ENCODE peak calls at places on chromosomes 5 and 9, in six cellular contexts. H is adipocyte; Y is lung; E is tibial artery; C is CD8-positive, alpha-beta memory T cell; M is Peyer's patch. L is an unnamed sample.

GRCh38 chr5:87195616-87196015 is 72.1 kb upstream of the RASA1 start:
- DNase-seq in H (peak; percentile 18), Y (no peak), E (no peak), C (no peak), M (no peak), L (no peak)

GRCh38 chr5:71954329-71954728 is 152.9 kb upstream of the MAP1B start:
- DNase-seq in H (no peak), Y (no peak), E (no peak), C (no peak), M (no peak), L (no peak)

GRCh38 chr9:34457266-34458012 is 931 bp downstream of the FAM219A start:
- DNase-seq in H (peak; percentile 91), Y (peak; percentile 48), E (peak; percentile 67), C (peak; percentile 50), M (no peak), L (peak; percentile 80)

GRCh38 chr5:96146675-96147074 is 185.0 kb upstream of the ELL2 start:
- DNase-seq in H (peak; percentile 76), Y (no peak), E (no peak), C (no peak), M (no peak), L (no peak)

GRCh38 chr5:136518814-136519213 is 153.5 kb upstream of the TRPC7 start:
- DNase-seq in H (no peak), Y (no peak), E (no peak), C (no peak), M (no peak), L (no peak)

GRCh38 chr5:81724108-81724507 is 26.8 kb downstream of the SSBP2 start:
- DNase-seq in H (no peak), Y (no peak), E (no peak), C (no peak), M (no peak), L (no peak)

GRCh38 chr5:57505640-57506039 is 23.0 kb upstream of the ACTBL2 start:
- DNase-seq in H (no peak), Y (no peak), E (no peak), C (no peak), M (no peak), L (no peak)

GRCh38 chr9:102507044-102507687 is 488.0 kb upstream of the CYLC2 start:
- DNase-seq in H (no peak), Y (no peak), E (no peak), C (no peak), M (no peak), L (no peak)

GRCh38 chr5:105230516-105230915 is 1667.9 kb upstream of the NUDT12 start:
- DNase-seq in H (no peak), Y (no peak), E (no peak), C (no peak), M (no peak), L (no peak)

GRCh38 chr5:107916731-107917725 is 246.3 kb upstream of the EFNA5 start:
- DNase-seq in H (no peak), Y (no peak), E (no peak), C (no peak), M (no peak), L (no peak)

GRCh38 chr5:14400085-14400484 is 181.5 kb upstream of the OTULINL start:
- DNase-seq in H (peak; percentile 28), Y (no peak), E (no peak), C (no peak), M (no peak), L (no peak)

GRCh38 chr9:111253742-111254437 is 76.1 kb downstream of the OR2K2 start:
- DNase-seq in H (no peak), Y (no peak), E (no peak), C (no peak), M (no peak), L (no peak)

GRCh38 chr5:109354761-109355160 is 55.0 kb downstream of the PJA2 start:
- DNase-seq in H (no peak), Y (no peak), E (no peak), C (no peak), M (no peak), L (no peak)

GRCh38 chr9:81819859-81820546 is 108.2 kb upstream of the SPATA31D4 start:
- DNase-seq in H (peak; percentile 74), Y (no peak), E (no peak), C (no peak), M (no peak), L (no peak)

GRCh38 chr9:4973246-4973645 is 11.8 kb upstream of the JAK2 start:
- DNase-seq in H (no peak), Y (no peak), E (no peak), C (no peak), M (no peak), L (no peak)

GRCh38 chr5:138470322-138471285 is 5.3 kb downstream of the EGR1 start:
- DNase-seq in H (no peak), Y (no peak), E (no peak), C (no peak), M (no peak), L (peak; percentile 80)

GRCh38 chr9:131621551-131622321 is 76.4 kb downstream of the PRRT1B start:
- DNase-seq in H (no peak), Y (peak; percentile 33), E (no peak), C (no peak), M (peak; percentile 74), L (no peak)

GRCh38 chr9:76534031-76534430 is 75.0 kb downstream of the GCNT1 start:
- DNase-seq in H (peak; percentile 55), Y (no peak), E (no peak), C (no peak), M (no peak), L (no peak)

GRCh38 chr5:76582252-76583162 is 40.7 kb downstream of the F2RL2 start:
- DNase-seq in H (peak; percentile 29), Y (no peak), E (no peak), C (no peak), M (no peak), L (no peak)

GRCh38 chr9:33290994-33291397 is 680 bp downstream of the NFX1 start:
- DNase-seq in H (no peak), Y (no peak), E (no peak), C (no peak), M (no peak), L (no peak)

GRCh38 chr9:33294670-33295432 is 4.5 kb downstream of the NFX1 start:
- DNase-seq in H (no peak), Y (no peak), E (no peak), C (no peak), M (no peak), L (no peak)

GRCh38 chr9:33293782-33294181 is 3.5 kb downstream of the NFX1 start:
- DNase-seq in H (no peak), Y (no peak), E (no peak), C (no peak), M (no peak), L (no peak)

GRCh38 chr9:33297455-33297854 is 7.1 kb downstream of the NFX1 start:
- DNase-seq in H (no peak), Y (peak; percentile 38), E (peak; percentile 66), C (no peak), M (peak; percentile 84), L (no peak)

GRCh38 chr9:33295571-33295970 is 5.3 kb downstream of the NFX1 start:
- DNase-seq in H (no peak), Y (no peak), E (no peak), C (no peak), M (no peak), L (no peak)
- H3K4me3 ChIP-seq in H (no peak overlapping the region), Y (no peak overlapping the region), E (no peak overlapping the region), C (no peak overlapping the region), M (no peak overlapping the region), L (no peak overlapping the region)

DNA sequence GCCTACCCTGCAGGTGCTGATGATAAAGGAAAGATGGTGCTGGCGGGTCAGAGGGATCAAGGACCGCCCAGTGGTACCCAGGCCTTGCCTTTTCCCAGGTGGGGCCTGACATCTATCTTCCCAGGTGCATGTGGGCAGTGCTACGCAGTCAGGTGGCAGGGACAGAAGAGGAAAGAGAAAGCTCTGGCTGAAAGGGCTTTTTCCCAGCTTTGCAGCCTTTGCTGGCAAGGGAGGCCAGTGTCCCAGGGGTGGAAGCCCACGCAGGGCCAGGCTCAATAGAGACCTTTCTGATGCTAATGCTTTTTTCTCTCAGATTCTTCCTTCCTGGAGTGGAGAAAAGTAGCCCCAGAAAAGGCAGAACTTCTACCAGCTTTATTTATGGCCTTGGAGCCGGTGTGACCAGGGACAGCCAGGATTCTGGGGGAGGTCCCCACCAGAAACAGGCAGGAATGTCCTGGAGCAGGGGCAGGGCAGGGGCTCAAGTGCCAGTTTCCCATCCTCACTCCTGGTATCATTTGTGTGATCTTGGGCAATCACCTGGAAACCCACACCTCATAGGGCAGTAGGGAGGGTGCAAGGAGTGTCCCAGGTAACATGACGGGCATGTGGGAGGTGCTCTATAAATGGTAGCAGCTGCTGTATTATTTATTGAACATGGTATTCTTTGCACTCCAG is 36.9 kb downstream of the FABP6 start:
- DNase-seq in H (no peak), Y (no peak), E (no peak), C (no peak), M (no peak), L (no peak)
- H3K4me3 ChIP-seq in H (no peak overlapping the region), Y (no peak overlapping the region), E (no peak overlapping the region), C (no peak overlapping the region), M (no peak overlapping the region), L (no peak overlapping the region)

GRCh38 chr5:124887223-124887622 is 140.8 kb upstream of the ZNF608 start:
- DNase-seq in H (no peak), Y (no peak), E (no peak), C (no peak), M (no peak), L (no peak)

GRCh38 chr5:124889522-124889828 is 143.0 kb upstream of the ZNF608 start:
- DNase-seq in H (no peak), Y (no peak), E (no peak), C (no peak), M (no peak), L (no peak)

GRCh38 chr5:124888050-124888506 is 141.6 kb upstream of the ZNF608 start:
- DNase-seq in H (no peak), Y (no peak), E (no peak), C (no peak), M (no peak), L (no peak)

GRCh38 chr5:124889850-124890249 is 143.4 kb upstream of the ZNF608 start:
- DNase-seq in H (no peak), Y (no peak), E (no peak), C (no peak), M (no peak), L (no peak)

GRCh38 chr5:124888622-124889521 is 142.4 kb upstream of the ZNF608 start:
- DNase-seq in H (no peak), Y (no peak), E (no peak), C (no peak), M (no peak), L (no peak)
- H3K4me3 ChIP-seq in H (no peak overlapping the region), Y (no peak overlapping the region), E (no peak overlapping the region), C (no peak overlapping the region), M (no peak overlapping the region), L (no peak overlapping the region)

DNA sequence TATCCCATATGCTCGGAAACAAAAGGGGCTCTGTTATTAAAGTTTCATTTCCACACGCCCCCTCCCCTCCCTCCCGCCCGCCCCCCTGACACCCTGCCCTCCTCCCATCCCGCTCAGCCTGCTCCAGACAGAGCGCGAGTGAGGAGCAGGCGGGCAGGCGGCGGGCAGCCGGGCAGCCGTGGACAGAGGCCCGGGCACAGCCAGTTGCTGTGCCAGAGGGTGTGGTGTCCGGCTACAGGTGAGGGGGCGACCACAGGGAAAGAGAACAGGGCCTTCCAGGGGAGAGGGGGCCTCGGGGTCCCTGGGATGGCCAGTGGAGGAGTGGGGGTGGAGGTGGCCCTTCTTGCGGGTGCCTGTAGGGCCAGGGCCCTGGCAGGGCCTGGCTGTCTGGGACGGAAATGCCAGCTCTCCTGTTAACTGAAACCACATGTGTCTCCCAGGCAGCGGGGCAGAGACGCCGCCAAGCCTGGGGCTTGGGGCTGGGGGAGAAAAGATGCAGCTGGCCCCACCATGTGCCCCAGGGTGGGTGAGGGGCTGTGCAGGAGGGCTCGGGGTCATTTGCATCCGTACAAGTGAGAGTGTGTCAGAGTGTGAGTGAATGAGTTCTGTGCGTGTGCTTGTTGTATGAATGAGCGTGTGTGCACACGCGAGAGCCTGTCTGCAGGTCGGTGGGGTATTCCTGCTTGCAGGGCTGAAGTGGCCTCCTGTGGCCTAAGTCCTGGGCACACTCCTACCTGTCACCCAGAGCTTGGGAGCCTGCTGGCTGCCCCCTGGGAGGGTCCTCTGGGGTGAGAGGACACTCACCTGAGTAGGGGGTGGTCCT is 39.3 kb upstream of the SYNPO start:
- DNase-seq in H (peak; percentile 75), Y (no peak), E (no peak), C (peak; percentile 34), M (no peak), L (no peak)
- H3K4me3 ChIP-seq in H (no peak overlapping the region), Y (no peak overlapping the region), E (peak overlapping the region; percentile 32), C (no peak overlapping the region), M (no peak overlapping the region), L (no peak overlapping the region)

L was measured in ascending aorta.